ENCODE peak calls at places on chromosomes 2 and 18, in six cellular contexts. One of them, this sample, is unnamed. For H3K36me3, the result is how much of the 10 kb centered on the place peaks cover.

GRCh38 chr2:72210470-72210869 is 62.8 kb upstream of the CYP26B1 start:
- DNase-seq in right lobe of liver: no peak
- DNase-seq in transverse colon: peak
- DNase-seq in Peyer's patch: no peak
- DNase-seq in GM12878: no peak
- DNase-seq in IMR-90: no peak
- DNase-seq in this sample: no peak

GRCh38 chr2:102664439-102665042 is 45.2 kb downstream of the SLC9A2 start:
- DNase-seq in right lobe of liver: no peak
- DNase-seq in transverse colon: peak
- DNase-seq in Peyer's patch: peak
- DNase-seq in GM12878: peak
- DNase-seq in IMR-90: peak
- DNase-seq in this sample: no peak

GRCh38 chr2:211802611-211803010 is 736.0 kb downstream of the ERBB4 start:
- DNase-seq in right lobe of liver: no peak
- DNase-seq in transverse colon: no peak
- DNase-seq in Peyer's patch: no peak
- DNase-seq in GM12878: no peak
- DNase-seq in IMR-90: no peak
- DNase-seq in this sample: no peak

GRCh38 chr2:222895143-222895542 is 34.3 kb downstream of the ACSL3 start:
- DNase-seq in right lobe of liver: no peak
- DNase-seq in transverse colon: no peak
- DNase-seq in Peyer's patch: no peak
- DNase-seq in GM12878: no peak
- DNase-seq in IMR-90: no peak
- DNase-seq in this sample: no peak

GRCh38 chr2:98541906-98542305 is 66.4 kb downstream of the COA5 start:
- DNase-seq in right lobe of liver: no peak
- DNase-seq in transverse colon: no peak
- DNase-seq in Peyer's patch: no peak
- DNase-seq in GM12878: no peak
- DNase-seq in IMR-90: no peak
- DNase-seq in this sample: no peak

GRCh38 chr2:160022162-160022561 is 40.3 kb downstream of the PLA2R1 start:
- DNase-seq in right lobe of liver: no peak
- DNase-seq in transverse colon: no peak
- DNase-seq in Peyer's patch: no peak
- DNase-seq in GM12878: no peak
- DNase-seq in IMR-90: no peak
- DNase-seq in this sample: no peak

GRCh38 chr2:120780402-120780801 is 44.7 kb downstream of the GLI2 start:
- DNase-seq in right lobe of liver: no peak
- DNase-seq in transverse colon: no peak
- DNase-seq in Peyer's patch: no peak
- DNase-seq in GM12878: no peak
- DNase-seq in IMR-90: no peak
- DNase-seq in this sample: no peak

GRCh38 chr18:27461957-27462356 is 276.8 kb upstream of the CHST9 start:
- DNase-seq in right lobe of liver: no peak
- DNase-seq in transverse colon: no peak
- DNase-seq in Peyer's patch: no peak
- DNase-seq in GM12878: no peak
- DNase-seq in IMR-90: no peak
- DNase-seq in this sample: no peak

GRCh38 chr2:11343626-11344341 is 652 bp downstream of the ROCK2 start:
- DNase-seq in right lobe of liver: peak
- DNase-seq in transverse colon: peak
- DNase-seq in Peyer's patch: peak
- DNase-seq in GM12878: no peak
- DNase-seq in IMR-90: peak
- DNase-seq in this sample: peak

GRCh38 chr2:209579236-209579749 is 155.4 kb downstream of the MAP2 start:
- DNase-seq in right lobe of liver: no peak
- DNase-seq in transverse colon: no peak
- DNase-seq in Peyer's patch: no peak
- DNase-seq in GM12878: no peak
- DNase-seq in IMR-90: no peak
- DNase-seq in this sample: no peak

GRCh38 chr18:79529991-79530390 is 134.3 kb downstream of the NFATC1 start:
- DNase-seq in right lobe of liver: peak
- DNase-seq in transverse colon: peak
- DNase-seq in Peyer's patch: peak
- DNase-seq in GM12878: no peak
- DNase-seq in IMR-90: no peak
- DNase-seq in this sample: no peak

GRCh38 chr2:110948027-110948687 is 172.6 kb upstream of the BCL2L11 start:
- DNase-seq in right lobe of liver: no peak
- DNase-seq in transverse colon: peak
- DNase-seq in Peyer's patch: no peak
- DNase-seq in GM12878: no peak
- DNase-seq in IMR-90: no peak
- DNase-seq in this sample: no peak

GRCh38 chr2:202178342-202178958 is 59.9 kb downstream of the SUMO1 start:
- DNase-seq in right lobe of liver: no peak
- DNase-seq in transverse colon: peak
- DNase-seq in Peyer's patch: no peak
- DNase-seq in GM12878: peak
- DNase-seq in IMR-90: peak
- DNase-seq in this sample: no peak

GRCh38 chr2:8215159-8215863 is 466.5 kb upstream of the ID2 start:
- DNase-seq in right lobe of liver: no peak
- DNase-seq in transverse colon: no peak
- DNase-seq in Peyer's patch: no peak
- DNase-seq in GM12878: no peak
- DNase-seq in IMR-90: no peak
- DNase-seq in this sample: no peak

GRCh38 chr18:22879279-22879678 is 53.8 kb upstream of the RBBP8 start:
- DNase-seq in right lobe of liver: no peak
- DNase-seq in transverse colon: no peak
- DNase-seq in Peyer's patch: no peak
- DNase-seq in GM12878: no peak
- DNase-seq in IMR-90: no peak
- DNase-seq in this sample: no peak

GRCh38 chr2:162732946-162733698 is 105.4 kb downstream of the KCNH7 start:
- DNase-seq in right lobe of liver: no peak
- DNase-seq in transverse colon: peak
- DNase-seq in Peyer's patch: no peak
- DNase-seq in GM12878: peak
- DNase-seq in IMR-90: no peak
- DNase-seq in this sample: no peak

GRCh38 chr2:86541282-86541681 is 22.0 kb downstream of the CHMP3 start:
- DNase-seq in right lobe of liver: no peak
- DNase-seq in transverse colon: no peak
- DNase-seq in Peyer's patch: no peak
- DNase-seq in GM12878: no peak
- DNase-seq in IMR-90: no peak
- DNase-seq in this sample: no peak

GRCh38 chr2:10161961-10162441 is 39.5 kb downstream of the RRM2 start:
- DNase-seq in right lobe of liver: peak
- DNase-seq in transverse colon: peak
- DNase-seq in Peyer's patch: peak
- DNase-seq in GM12878: no peak
- DNase-seq in IMR-90: no peak
- DNase-seq in this sample: no peak

GRCh38 chr18:56284319-56284718 is 354.1 kb downstream of the TXNL1 start:
- DNase-seq in right lobe of liver: no peak
- DNase-seq in transverse colon: no peak
- DNase-seq in Peyer's patch: no peak
- DNase-seq in GM12878: no peak
- DNase-seq in IMR-90: peak
- DNase-seq in this sample: no peak

GRCh38 chr2:119888673-119889072 is 124.2 kb upstream of the EPB41L5 start:
- DNase-seq in right lobe of liver: no peak
- DNase-seq in transverse colon: no peak
- DNase-seq in Peyer's patch: no peak
- DNase-seq in GM12878: no peak
- DNase-seq in IMR-90: peak
- DNase-seq in this sample: no peak

DNA sequence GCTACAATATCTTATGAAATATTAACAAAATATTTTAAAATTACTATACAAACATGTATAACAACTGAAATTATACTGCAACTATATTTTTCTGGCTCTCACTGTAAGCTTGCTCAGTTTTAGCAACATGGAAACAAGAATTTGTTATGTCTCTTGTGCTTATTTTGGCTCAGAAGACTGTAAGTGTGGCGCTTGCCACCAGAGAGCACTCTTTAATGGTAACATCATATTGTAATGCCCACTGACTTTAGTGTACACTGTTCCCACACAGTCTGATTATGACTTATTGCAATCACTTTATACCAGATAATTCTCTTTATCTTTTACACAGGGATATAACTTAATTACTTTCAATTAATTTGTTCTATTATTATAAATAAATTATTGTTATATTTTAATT is 1500.6 kb upstream of the TMEFF2 start:
- DNase-seq in right lobe of liver: no peak
- DNase-seq in transverse colon: no peak
- DNase-seq in Peyer's patch: no peak
- DNase-seq in GM12878: no peak
- DNase-seq in IMR-90: no peak
- DNase-seq in this sample: no peak
- TF ChIP-seq CTCF in right lobe of liver: no peak
- TF ChIP-seq CTCF in transverse colon: no peak
- TF ChIP-seq CTCF in Peyer's patch: no peak
- TF ChIP-seq CTCF in GM12878: peak
- TF ChIP-seq CTCF in IMR-90: no peak
- TF ChIP-seq CTCF in this sample: no peak

GRCh38 chr2:96815326-96816126 is 542 bp upstream of the CNNM3 start:
- DNase-seq in right lobe of liver: peak
- DNase-seq in transverse colon: peak
- DNase-seq in Peyer's patch: no peak
- DNase-seq in GM12878: no peak
- DNase-seq in IMR-90: peak
- DNase-seq in this sample: no peak

GRCh38 chr2:96817882-96818281 is 1.8 kb downstream of the CNNM3 start:
- DNase-seq in right lobe of liver: no peak
- DNase-seq in transverse colon: no peak
- DNase-seq in Peyer's patch: no peak
- DNase-seq in GM12878: no peak
- DNase-seq in IMR-90: no peak
- DNase-seq in this sample: no peak

GRCh38 chr2:96819101-96819875 is 3.2 kb downstream of the CNNM3 start:
- DNase-seq in right lobe of liver: peak
- DNase-seq in transverse colon: peak
- DNase-seq in Peyer's patch: peak
- DNase-seq in GM12878: no peak
- DNase-seq in IMR-90: no peak
- DNase-seq in this sample: peak

GRCh38 chr2:96816836-96817702 is 1.0 kb downstream of the CNNM3 start:
- DNase-seq in right lobe of liver: peak
- DNase-seq in transverse colon: no peak
- DNase-seq in Peyer's patch: no peak
- DNase-seq in GM12878: no peak
- DNase-seq in IMR-90: peak
- DNase-seq in this sample: no peak

GRCh38 chr2:96816127-96816835 is at the start of gene CNNM3:
- DNase-seq in right lobe of liver: peak
- DNase-seq in transverse colon: peak
- DNase-seq in Peyer's patch: peak
- DNase-seq in GM12878: no peak
- DNase-seq in IMR-90: peak
- DNase-seq in this sample: peak
- TF ChIP-seq POLR2A in right lobe of liver: peak
- TF ChIP-seq POLR2A in transverse colon: peak
- TF ChIP-seq POLR2A in Peyer's patch: peak
- TF ChIP-seq POLR2A in GM12878: peak
- TF ChIP-seq POLR2A in IMR-90: no peak
- TF ChIP-seq POLR2A in this sample: peak

DNA sequence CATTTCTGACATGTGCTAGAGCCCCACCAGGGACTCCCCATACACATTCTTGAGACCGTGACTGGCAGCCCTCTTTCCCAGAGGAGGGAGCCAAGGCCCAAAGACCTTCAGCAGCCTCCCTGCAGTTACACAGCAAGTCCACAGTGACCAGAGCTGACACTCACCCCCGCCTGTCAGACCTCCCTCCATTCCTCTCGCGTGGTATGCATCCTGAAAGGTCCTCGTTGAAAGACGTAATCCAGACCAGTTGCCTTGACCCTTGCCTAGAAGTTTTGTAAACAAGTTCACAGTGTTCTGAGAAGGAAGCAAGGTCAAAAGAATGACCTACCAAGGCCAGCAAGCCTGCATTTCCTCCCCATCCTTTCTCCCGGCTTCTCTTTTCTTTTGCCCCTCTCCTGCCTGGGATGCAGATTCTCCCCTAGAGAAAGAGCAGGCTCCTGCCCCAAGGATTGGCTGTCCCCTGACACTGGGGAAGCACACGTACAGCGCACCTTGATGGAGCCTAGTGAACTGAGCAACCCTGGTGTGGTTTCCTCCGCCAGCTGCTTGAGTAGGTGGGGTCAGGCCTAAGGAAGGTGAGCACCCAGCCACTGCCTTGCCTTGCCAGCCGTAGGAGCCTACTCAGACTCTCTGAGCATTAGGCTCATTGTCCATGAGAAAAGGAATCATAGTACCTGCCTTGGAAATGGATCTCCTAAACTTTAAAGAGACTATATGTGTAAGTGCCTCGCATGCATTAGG is 18.3 kb downstream of the TRIB2 start:
- DNase-seq in right lobe of liver: no peak
- DNase-seq in transverse colon: no peak
- DNase-seq in Peyer's patch: no peak
- DNase-seq in GM12878: no peak
- DNase-seq in IMR-90: no peak
- DNase-seq in this sample: no peak
- H3K36me3 ChIP-seq in right lobe of liver: under half
- H3K36me3 ChIP-seq in transverse colon: under half
- H3K36me3 ChIP-seq in Peyer's patch: under half
- H3K36me3 ChIP-seq in GM12878: under half
- H3K36me3 ChIP-seq in IMR-90: half or more
- H3K36me3 ChIP-seq in this sample: half or more

DNA sequence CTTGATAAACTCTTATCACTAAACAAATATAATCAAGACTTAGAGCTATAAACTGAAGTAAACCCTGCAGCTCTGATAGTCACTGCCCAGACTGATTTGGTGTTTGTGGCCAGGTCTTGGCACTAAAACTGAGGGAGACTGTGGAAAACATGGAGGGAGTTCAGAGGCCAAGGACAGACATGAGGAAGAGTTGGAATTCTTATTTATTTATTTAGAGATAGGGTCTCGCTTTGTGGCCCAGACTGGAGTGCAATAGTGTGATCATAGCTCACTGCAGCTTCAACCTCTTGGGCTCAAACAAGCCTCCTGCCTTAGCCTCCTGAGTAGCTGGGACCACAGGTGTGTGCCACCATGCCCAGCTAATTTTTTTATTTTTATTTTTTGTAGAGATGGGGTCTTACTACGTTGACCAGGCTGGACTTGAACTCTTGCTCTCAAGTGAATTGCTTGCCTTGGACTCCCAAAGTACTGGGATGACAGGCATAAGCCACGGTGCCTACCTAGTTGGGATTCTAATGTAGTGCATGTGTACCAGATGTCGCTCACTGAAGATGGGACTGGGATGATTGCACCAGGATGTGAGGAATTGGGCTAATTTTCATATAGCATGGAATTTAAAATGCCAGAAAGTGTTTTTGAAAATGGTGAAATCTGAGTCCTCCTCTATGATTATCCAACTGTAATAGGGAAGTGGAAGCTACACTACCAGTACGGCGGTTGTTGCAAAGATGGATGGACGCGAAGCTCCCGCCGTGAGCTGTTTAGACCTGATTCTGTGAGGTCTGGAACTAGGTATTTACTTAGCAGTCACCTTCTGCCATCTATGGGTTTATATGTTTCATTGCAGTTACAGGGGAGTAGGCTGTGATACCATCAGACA is 52.7 kb upstream of the CTLA4 start:
- DNase-seq in right lobe of liver: peak
- DNase-seq in transverse colon: peak
- DNase-seq in Peyer's patch: peak
- DNase-seq in GM12878: no peak
- DNase-seq in IMR-90: peak
- DNase-seq in this sample: no peak
- TF ChIP-seq CTCF in right lobe of liver: peak
- TF ChIP-seq CTCF in transverse colon: peak
- TF ChIP-seq CTCF in Peyer's patch: peak
- TF ChIP-seq CTCF in GM12878: peak
- TF ChIP-seq CTCF in IMR-90: peak
- TF ChIP-seq CTCF in this sample: peak